ENCODE peak calls at places on chromosomes 11 and 22, in seven cellular contexts. N is IMR-90, K is GM12891, Q is HepG2, S is NB4, Z is Peyer's patch, C is stomach. V is an unnamed sample.

GRCh38 chr22:27215826-27216320 is 558.5 kb downstream of the MIAT start:
- DNase-seq in N (no peak), K (no peak), Q (no peak), S (no peak), Z (no peak), C (no peak), V (no peak)

GRCh38 chr11:14446701-14447169 is 52.9 kb downstream of the COPB1 start:
- DNase-seq in N (peak), K (no peak), Q (no peak), S (no peak), Z (no peak), C (no peak), V (no peak)

GRCh38 chr11:118742304-118742703 is 48.7 kb downstream of the DDX6 start:
- DNase-seq in N (no peak), K (no peak), Q (peak), S (no peak), Z (no peak), C (no peak), V (no peak)

GRCh38 chr11:44007746-44008501 is 39.9 kb upstream of the ACCSL start:
- DNase-seq in N (no peak), K (no peak), Q (no peak), S (no peak), Z (peak), C (no peak), V (peak)

GRCh38 chr22:20866716-20867115 is 7.9 kb downstream of the SNAP29 start:
- DNase-seq in N (peak), K (no peak), Q (no peak), S (no peak), Z (no peak), C (no peak), V (no peak)

GRCh38 chr11:130740819-130741218 is 175.5 kb downstream of the SNX19 start:
- DNase-seq in N (peak), K (no peak), Q (no peak), S (no peak), Z (no peak), C (no peak), V (no peak)

GRCh38 chr11:469684-470667 is 19.9 kb downstream of the PTDSS2 start:
- DNase-seq in N (peak), K (no peak), Q (peak), S (no peak), Z (peak), C (peak), V (peak)

GRCh38 chr11:76695767-76696166 is 25.2 kb upstream of the LRRC32 start:
- DNase-seq in N (no peak), K (no peak), Q (no peak), S (peak), Z (no peak), C (no peak), V (no peak)

GRCh38 chr11:14764899-14765527 is 121.4 kb downstream of the PDE3B start:
- DNase-seq in N (peak), K (peak), Q (no peak), S (peak), Z (no peak), C (no peak), V (no peak)

GRCh38 chr11:131885371-131885770 is 515.0 kb downstream of the NTM start:
- DNase-seq in N (no peak), K (no peak), Q (no peak), S (no peak), Z (no peak), C (no peak), V (no peak)

GRCh38 chr11:112369374-112369773 is 108.7 kb upstream of the PLET1 start:
- DNase-seq in N (no peak), K (no peak), Q (no peak), S (no peak), Z (no peak), C (no peak), V (no peak)

GRCh38 chr11:121841487-121842167 is 274.4 kb downstream of the BLID start:
- DNase-seq in N (peak), K (no peak), Q (peak), S (no peak), Z (no peak), C (no peak), V (no peak)

GRCh38 chr11:19605500-19606371 is 106.9 kb upstream of the NAV2 start:
- DNase-seq in N (peak), K (no peak), Q (no peak), S (no peak), Z (no peak), C (no peak), V (peak)

GRCh38 chr11:56887940-56888339 is 100.8 kb upstream of the OR5AK2 start:
- DNase-seq in N (no peak), K (no peak), Q (no peak), S (no peak), Z (no peak), C (no peak), V (no peak)

GRCh38 chr11:64056213-64056785 is 20.6 kb downstream of the FLRT1 start:
- DNase-seq in N (no peak), K (no peak), Q (no peak), S (no peak), Z (no peak), C (no peak), V (no peak)

GRCh38 chr11:107598225-107599139 is 7.5 kb downstream of the ELMOD1 start:
- DNase-seq in N (no peak), K (no peak), Q (no peak), S (peak), Z (no peak), C (no peak), V (peak)

GRCh38 chr11:46265764-46266163 is 11.7 kb upstream of the CREB3L1 start:
- DNase-seq in N (no peak), K (no peak), Q (no peak), S (no peak), Z (no peak), C (no peak), V (no peak)

GRCh38 chr22:30890689-30891442 is 77.7 kb downstream of the MORC2 start:
- DNase-seq in N (peak), K (peak), Q (no peak), S (peak), Z (peak), C (peak), V (peak)

GRCh38 chr22:50186789-50187523 is 1.2 kb downstream of the TRABD start:
- DNase-seq in N (peak), K (no peak), Q (no peak), S (no peak), Z (peak), C (peak), V (no peak)

GRCh38 chr11:30062103-30062502 is 45.3 kb upstream of the KCNA4 start:
- DNase-seq in N (no peak), K (no peak), Q (no peak), S (no peak), Z (no peak), C (no peak), V (no peak)
- TF ChIP-seq POLR2A in N (no peak), K (no peak), Q (no peak), S (no peak), Z (no peak), C (no peak), V (no peak)

GRCh38 chr11:120324932-120325810 is at the start of gene TLCD5:
- DNase-seq in N (peak), K (peak), Q (peak), S (no peak), Z (peak), C (peak), V (peak)
- TF ChIP-seq POLR2A in N (peak), K (no peak), Q (no peak), S (no peak), Z (no peak), C (no peak), V (no peak)

GRCh38 chr22:33918676-33919590 is 1.3 kb downstream of the LARGE1 start:
- DNase-seq in N (peak), K (no peak), Q (peak), S (peak), Z (no peak), C (no peak), V (no peak)

GRCh38 chr22:33917744-33918406 is 2.4 kb downstream of the LARGE1 start:
- DNase-seq in N (peak), K (no peak), Q (peak), S (peak), Z (no peak), C (no peak), V (no peak)

GRCh38 chr22:33921576-33922181 is 1.4 kb upstream of the LARGE1 start:
- DNase-seq in N (peak), K (peak), Q (peak), S (peak), Z (peak), C (peak), V (peak)

GRCh38 chr22:33920927-33921575 is 775 bp upstream of the LARGE1 start:
- DNase-seq in N (peak), K (peak), Q (peak), S (peak), Z (peak), C (peak), V (peak)

DNA sequence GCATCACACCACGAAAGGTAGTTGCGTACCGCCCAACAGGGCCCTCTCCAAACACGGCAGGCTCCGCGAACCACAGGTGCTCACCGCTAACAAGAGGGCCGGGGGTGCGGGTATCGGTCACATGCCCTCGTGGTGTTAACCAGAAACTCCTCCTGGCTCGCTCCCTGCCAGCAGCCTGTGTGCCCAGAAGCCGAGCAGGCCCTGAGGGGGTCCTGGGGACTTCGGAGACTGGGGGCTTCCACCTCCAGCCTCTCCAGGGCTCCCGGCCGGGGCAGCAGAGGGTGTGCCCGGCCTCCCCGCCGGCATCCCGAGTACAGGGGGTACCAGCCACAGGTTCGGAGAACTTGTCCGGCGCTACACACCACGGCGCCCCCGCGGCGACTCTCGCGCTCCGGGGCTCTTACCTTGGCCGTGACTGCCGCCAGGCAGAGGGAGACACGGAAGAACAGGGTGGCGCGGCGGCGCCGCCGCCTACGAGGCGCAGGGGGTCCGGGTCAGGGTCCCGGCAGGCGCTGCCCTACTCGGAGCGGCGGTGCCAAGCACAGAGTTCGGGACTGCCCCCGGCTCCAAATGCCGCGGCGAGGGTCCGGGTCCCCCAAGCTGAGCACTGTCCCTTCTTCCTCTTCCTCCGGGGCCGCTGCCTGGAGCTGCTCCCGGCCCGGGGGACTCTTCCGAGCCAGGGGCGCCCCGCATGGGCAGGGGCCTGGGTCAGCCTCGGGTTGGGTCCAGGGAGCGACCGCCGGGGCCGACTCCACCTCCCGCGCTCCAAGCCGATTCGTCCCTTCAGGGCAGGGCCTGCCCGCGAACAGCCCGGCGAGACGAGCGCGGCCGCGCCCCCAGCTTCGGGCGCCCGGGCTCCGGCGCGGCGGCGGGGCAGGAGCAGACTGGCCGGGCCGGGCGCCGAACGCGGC is at the start of gene LARGE1:
- DNase-seq in N (peak), K (peak), Q (peak), S (peak), Z (peak), C (peak), V (peak)
- TF ChIP-seq POLR2A in N (no peak), K (peak), Q (no peak), S (no peak), Z (no peak), C (no peak), V (no peak)

DNA sequence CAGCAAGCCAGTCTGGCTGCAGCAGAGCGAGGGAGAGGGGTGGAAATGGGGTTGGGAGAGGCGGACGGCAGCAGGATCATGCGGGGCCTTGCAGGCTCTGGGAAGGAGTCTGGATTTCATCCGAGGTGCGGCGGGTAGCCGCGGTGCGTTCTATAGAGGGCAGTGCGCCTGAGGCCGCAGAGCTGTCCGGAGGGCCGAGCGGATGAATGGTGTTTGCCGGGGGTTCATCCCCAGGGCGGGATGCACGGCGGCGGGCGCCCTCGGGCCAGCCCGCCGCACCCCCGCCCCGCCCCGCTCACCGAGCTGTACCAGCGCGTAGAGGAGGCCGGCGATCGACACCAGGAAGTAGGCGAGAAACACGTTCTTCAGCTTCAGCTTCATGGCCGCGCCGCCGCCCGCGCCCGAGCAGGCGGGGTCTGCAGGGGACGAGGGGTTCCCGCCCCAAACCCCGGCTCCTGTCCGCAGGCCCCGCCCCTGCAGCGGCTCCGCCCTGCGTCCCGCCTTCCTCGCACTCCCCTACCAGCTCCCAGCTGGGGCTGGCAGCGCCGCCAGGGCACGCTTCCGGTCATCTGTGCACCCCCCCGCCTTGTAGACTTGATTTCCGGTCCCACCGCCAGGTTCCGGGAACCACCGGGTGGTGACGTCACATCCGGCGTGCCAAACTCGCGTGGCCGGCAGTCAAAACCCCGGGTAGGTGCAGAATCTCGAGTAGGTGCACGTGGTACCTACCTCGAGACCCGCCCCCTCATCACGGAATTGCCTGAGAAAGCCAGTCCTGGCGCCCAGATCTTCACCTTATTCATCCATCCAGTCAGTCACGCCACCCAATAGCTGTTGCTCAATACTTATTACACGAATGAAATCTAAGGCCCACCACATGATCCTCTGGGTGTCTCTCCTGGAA is at the start of gene B3GAT3:
- DNase-seq in N (peak), K (peak), Q (peak), S (peak), Z (peak), C (peak), V (peak)
- TF ChIP-seq POLR2A in N (peak), K (peak), Q (peak), S (peak), Z (peak), C (no peak), V (peak)

DNA sequence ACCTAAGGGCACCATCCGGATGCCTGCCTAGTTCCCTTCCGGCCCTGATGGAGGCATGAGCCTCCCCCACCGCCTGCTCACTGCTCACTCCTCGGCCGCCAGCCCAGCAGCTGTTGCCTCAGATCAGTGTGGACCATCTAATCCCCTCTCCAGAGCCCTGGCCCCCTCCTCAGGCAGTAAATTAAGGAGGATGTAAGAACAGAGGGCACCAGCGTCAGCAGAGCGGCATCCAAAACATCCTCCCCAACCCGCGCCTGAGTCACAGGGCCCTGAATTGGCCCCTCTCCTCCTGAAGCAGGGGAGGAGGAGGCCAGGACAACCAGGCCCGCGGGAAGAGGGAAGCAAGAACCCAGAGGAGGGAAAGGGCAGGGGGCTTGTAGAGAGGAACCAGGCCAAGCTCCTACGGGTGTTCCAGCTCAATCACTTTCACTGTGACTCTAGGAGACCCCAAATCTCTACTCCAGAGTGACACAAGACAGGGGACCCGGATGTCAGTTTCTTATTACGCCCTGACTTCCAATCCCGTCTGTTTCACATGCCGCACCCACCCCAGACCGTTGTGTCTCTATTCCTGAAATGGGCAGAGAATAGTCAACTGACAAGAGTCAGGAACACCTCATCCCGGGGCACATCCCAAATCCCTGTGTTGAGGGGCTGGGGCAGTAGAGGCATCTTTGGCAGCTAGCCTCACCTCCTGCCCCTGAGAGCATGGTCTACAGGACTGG is 31.3 kb upstream of the MYOD1 start:
- DNase-seq in N (no peak), K (no peak), Q (no peak), S (no peak), Z (no peak), C (no peak), V (no peak)
- TF ChIP-seq POLR2A in N (no peak), K (no peak), Q (no peak), S (no peak), Z (no peak), C (no peak), V (no peak)

DNA sequence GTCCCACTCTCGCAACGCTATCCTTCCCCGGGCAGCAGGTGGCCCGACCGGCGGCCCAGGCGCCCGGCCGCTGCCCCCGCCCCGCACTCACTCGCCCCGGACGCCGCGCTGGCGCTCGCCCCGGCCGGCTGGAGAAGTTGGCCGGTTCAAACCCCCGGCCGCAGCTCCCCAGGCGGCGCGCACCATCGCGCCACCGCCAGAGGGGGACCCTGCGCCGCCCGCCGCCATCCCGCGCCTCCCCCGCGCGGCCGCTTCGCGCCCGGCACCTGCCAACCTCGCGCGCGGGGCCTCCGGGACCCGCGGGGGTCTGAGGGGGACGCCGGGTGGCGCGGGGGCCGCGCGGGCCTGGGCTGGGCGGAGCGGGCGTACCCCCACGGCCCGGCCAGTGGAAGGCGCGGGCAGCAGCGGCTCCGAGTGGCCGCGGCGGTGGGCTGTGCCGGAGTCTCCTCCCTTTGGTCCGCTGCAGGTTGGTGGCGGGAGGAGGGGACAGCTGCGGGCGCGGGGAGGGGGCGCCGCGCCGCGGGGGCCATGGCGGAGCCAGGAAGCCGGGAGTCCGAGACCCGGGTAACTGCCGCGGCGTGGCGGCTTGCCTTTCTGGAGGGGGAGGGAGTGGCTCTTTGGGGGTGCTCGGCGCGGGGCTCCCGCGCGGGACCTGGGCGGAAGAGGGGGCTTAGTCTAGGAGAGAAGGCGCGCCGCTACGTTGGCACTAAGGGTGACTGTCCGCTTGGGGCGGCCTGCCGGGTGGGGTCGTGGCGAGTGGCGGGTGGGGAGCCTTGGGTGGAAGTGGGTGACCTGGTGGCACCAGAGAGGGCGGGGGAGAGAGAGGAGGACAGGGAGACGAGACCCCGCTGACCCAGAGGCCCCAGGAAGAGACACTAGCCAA is at the start of the genes MPST and TST:
- DNase-seq in N (peak), K (peak), Q (peak), S (peak), Z (peak), C (peak), V (peak)
- TF ChIP-seq POLR2A in N (peak), K (no peak), Q (peak), S (peak), Z (peak), C (no peak), V (peak)

GRCh38 chr11:87036756-87037449 is 831 bp upstream of the TMEM135 start:
- DNase-seq in N (no peak), K (no peak), Q (peak), S (peak), Z (peak), C (no peak), V (peak)

GRCh38 chr11:87035976-87036583 is 1.7 kb upstream of the TMEM135 start:
- DNase-seq in N (no peak), K (no peak), Q (no peak), S (no peak), Z (no peak), C (no peak), V (no peak)

GRCh38 chr11:87038235-87038960 is 664 bp downstream of the TMEM135 start:
- DNase-seq in N (no peak), K (no peak), Q (no peak), S (peak), Z (no peak), C (no peak), V (no peak)

GRCh38 chr11:87039371-87039770 is 1.6 kb downstream of the TMEM135 start:
- DNase-seq in N (peak), K (no peak), Q (no peak), S (no peak), Z (no peak), C (no peak), V (no peak)

GRCh38 chr11:87037450-87038234 is at the start of gene TMEM135:
- DNase-seq in N (peak), K (peak), Q (peak), S (peak), Z (peak), C (peak), V (peak)
- TF ChIP-seq POLR2A in N (no peak), K (peak), Q (peak), S (peak), Z (peak), C (no peak), V (no peak)

GRCh38 chr11:67504950-67505561 is at the start of gene PITPNM1:
- DNase-seq in N (peak), K (peak), Q (peak), S (peak), Z (peak), C (peak), V (peak)
- TF ChIP-seq POLR2A in N (peak), K (no peak), Q (no peak), S (peak), Z (peak), C (no peak), V (no peak)

V was measured in testis.